ENCODE peak calls at places on chromosomes 2 and 18, in seven cellular contexts. P is A549, V is heart right ventricle, U is AG09319, A is fibroblast of pulmonary artery, J is GM12878, B is GM23338. O is an unnamed sample.

GRCh38 chr18:32922951-32923430 is 150.2 kb upstream of the KLHL14 start:
- DNase-seq in J (no peak), P (no peak), B (no peak), V (no peak), A (no peak), U (no peak), O (no peak)

GRCh38 chr2:197838036-197838435 is 33.6 kb downstream of the PLCL1 start:
- DNase-seq in U (peak), A (peak), J (peak), B (no peak), V (peak), P (no peak), O (no peak)

GRCh38 chr2:74740395-74741075 is 86.5 kb downstream of the SEMA4F start:
- DNase-seq in J (no peak), B (no peak), A (peak), P (peak), U (peak), V (peak), O (no peak)

GRCh38 chr2:24491626-24492282 is 700 bp downstream of the NCOA1 start:
- DNase-seq in B (peak), U (no peak), V (peak), A (peak), J (no peak), P (peak), O (peak)

GRCh38 chr2:237459741-237460174 is 27.3 kb upstream of the MLPH start:
- DNase-seq in A (peak), V (no peak), J (no peak), B (no peak), P (no peak), U (no peak), O (no peak)

GRCh38 chr2:42348113-42348805 is 12.8 kb downstream of the COX7A2L start:
- DNase-seq in U (no peak), A (no peak), J (no peak), V (no peak), B (no peak), P (no peak), O (no peak)

GRCh38 chr2:170235860-170236638 is 58.1 kb downstream of the MYO3B start:
- DNase-seq in V (peak), A (peak), J (no peak), P (peak), U (no peak), B (peak), O (no peak)

GRCh38 chr2:133130548-133131246 is 437.6 kb downstream of the NCKAP5 start:
- DNase-seq in P (no peak), A (peak), V (no peak), U (no peak), J (no peak), B (no peak), O (no peak)

GRCh38 chr2:25651066-25651465 is 22.3 kb downstream of the DTNB start:
- DNase-seq in U (no peak), B (no peak), A (peak), P (no peak), V (no peak), J (no peak), O (no peak)

GRCh38 chr2:180682871-180683270 is 297.5 kb upstream of the UBE2E3 start:
- DNase-seq in U (no peak), J (no peak), V (no peak), P (no peak), A (no peak), B (no peak), O (no peak)

GRCh38 chr2:240277073-240277806 is 136.8 kb upstream of the OTOS start:
- DNase-seq in J (no peak), B (no peak), A (peak), U (peak), V (peak), P (no peak), O (peak)

GRCh38 chr2:109662889-109663288 is 48.7 kb downstream of the SOWAHC start:
- DNase-seq in A (no peak), U (no peak), V (no peak), J (no peak), P (no peak), B (no peak), O (no peak)
- TF ChIP-seq CTCF in A (peak), U (no peak), V (no peak), J (peak), P (peak), B (peak), O (no peak)

GRCh38 chr18:50663626-50664441 is 103.9 kb downstream of the MAPK4 start:
- DNase-seq in U (no peak), P (no peak), A (no peak), J (no peak), B (no peak), V (no peak), O (no peak)

GRCh38 chr18:50661013-50661412 is 101.1 kb downstream of the MAPK4 start:
- DNase-seq in U (no peak), J (no peak), P (no peak), V (no peak), B (no peak), A (no peak), O (no peak)

GRCh38 chr18:50662775-50663383 is 103.0 kb downstream of the MAPK4 start:
- DNase-seq in J (no peak), P (no peak), B (no peak), A (no peak), U (no peak), V (no peak), O (no peak)

GRCh38 chr18:50659091-50660003 is 99.5 kb downstream of the MAPK4 start:
- DNase-seq in U (no peak), J (no peak), P (peak), B (no peak), A (peak), V (no peak), O (no peak)

GRCh38 chr18:50662177-50662576 is 102.3 kb downstream of the MAPK4 start:
- DNase-seq in V (no peak), P (no peak), A (peak), B (peak), U (no peak), J (no peak), O (no peak)
- TF ChIP-seq CTCF in V (peak), P (peak), A (peak), B (peak), U (no peak), J (peak), O (peak)

DNA sequence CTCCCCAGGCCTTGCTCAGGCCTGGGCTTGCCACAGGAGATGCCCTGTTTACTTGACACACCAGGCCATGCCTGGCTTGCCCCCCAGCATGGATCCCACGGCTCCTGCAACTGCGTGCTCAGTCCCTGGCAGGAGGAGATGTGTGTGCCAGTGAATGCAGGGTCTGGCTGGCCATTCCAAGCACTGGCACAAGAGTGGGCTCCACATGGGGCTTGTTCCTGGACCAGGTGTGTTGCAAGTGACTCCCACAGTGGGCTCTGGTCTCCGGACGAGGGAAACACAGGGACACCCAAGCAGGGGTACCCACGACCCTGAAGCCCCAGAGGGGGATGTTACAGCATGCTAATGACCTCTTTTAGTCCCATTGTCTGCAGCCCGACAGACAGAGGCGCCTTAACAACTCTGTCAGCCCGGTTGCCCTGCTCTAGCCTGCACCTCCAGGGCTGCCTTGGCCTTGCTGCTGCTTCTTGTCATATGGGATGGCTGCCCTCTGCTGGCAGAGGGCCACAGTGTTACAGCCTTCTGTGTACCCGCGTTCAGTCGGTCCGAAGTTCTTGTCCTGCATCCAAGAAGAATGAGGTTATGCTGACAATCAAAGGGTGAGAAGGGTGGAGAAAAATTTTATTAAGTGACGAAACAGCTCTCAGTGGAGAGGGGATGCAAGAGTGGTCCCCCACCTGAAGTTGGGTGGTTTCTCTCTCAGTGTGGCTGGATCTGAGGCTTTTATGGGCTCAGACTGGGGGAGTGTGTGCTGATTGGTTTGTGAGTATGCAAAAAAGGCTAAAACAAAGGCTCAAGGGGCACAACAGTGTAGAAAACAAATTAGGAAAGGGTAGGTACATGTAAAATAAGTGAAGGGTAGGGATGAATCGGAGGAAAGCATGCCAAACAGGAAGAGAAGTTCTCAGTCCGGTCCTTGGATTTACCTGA is 180.4 kb downstream of the MBD5 start:
- DNase-seq in U (peak), B (peak), V (peak), J (no peak), A (peak), P (peak), O (no peak)
- TF ChIP-seq CTCF in U (peak), B (peak), V (peak), J (peak), A (peak), P (peak), O (no peak)

DNA sequence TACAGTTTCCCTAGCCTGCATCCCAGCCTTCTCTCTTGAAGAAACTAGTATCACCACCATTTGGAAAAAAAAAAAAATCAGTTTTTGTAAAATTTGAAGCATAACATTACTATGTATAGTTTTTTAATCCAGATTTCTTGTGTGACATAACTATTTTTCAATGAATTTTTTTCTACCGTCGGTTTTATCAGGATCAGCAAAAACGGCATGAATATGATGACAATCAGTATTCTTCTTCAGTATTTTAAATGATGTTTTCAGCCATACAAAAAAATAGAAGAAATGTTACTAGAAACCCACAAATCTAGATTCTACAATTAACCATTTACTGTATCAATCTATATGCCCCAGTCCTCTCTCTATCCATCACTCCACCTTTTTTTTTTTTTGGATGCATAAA is 103.9 kb downstream of the MGAT5 start:
- DNase-seq in A (no peak), B (no peak), J (no peak), U (no peak), P (no peak), V (no peak), O (no peak)
- TF ChIP-seq CTCF in A (no peak), B (no peak), J (no peak), U (no peak), P (no peak), V (no peak), O (no peak)

GRCh38 chr2:36190097-36190496 is 165.5 kb upstream of the CRIM1 start:
- DNase-seq in A (no peak), P (no peak), J (no peak), V (no peak), B (no peak), U (no peak), O (no peak)
- TF ChIP-seq CTCF in A (no peak), P (no peak), J (no peak), V (no peak), B (no peak), U (no peak), O (no peak)

GRCh38 chr2:102304268-102304667 is 7.1 kb upstream of the IL1RL1 start:
- DNase-seq in P (no peak), U (no peak), B (no peak), J (no peak), A (peak), V (no peak), O (no peak)

GRCh38 chr2:102304711-102305591 is 6.4 kb upstream of the IL1RL1 start:
- DNase-seq in J (no peak), B (no peak), P (no peak), V (no peak), A (no peak), U (no peak), O (no peak)

GRCh38 chr2:102302458-102302857 is 8.9 kb upstream of the IL1RL1 start:
- DNase-seq in U (no peak), P (no peak), B (no peak), J (no peak), V (no peak), A (no peak), O (no peak)

GRCh38 chr2:102303589-102303988 is 7.8 kb upstream of the IL1RL1 start:
- DNase-seq in J (no peak), V (no peak), A (no peak), U (no peak), B (no peak), P (no peak), O (no peak)

GRCh38 chr2:102301867-102302362 is 9.4 kb upstream of the IL1RL1 start:
- DNase-seq in P (no peak), U (no peak), B (peak), V (peak), J (peak), A (peak), O (no peak)
- TF ChIP-seq CTCF in P (no peak), U (peak), B (peak), V (no peak), J (peak), A (peak), O (no peak)